ENCODE peak calls at places on chromosomes 7 and 10, in seven cellular contexts. R, E, T, K, X, B and F are unnamed samples.

GRCh38 chr10:132248455-132249231 is 59.1 kb downstream of the STK32C start:
- DNase-seq in B (no peak), E (peak), T (no peak), X (peak), R (peak), K (no peak), F (no peak)

GRCh38 chr7:134420509-134421125 is 38.3 kb downstream of the AKR1B1 start:
- DNase-seq in T (no peak), E (peak), K (peak), B (no peak), R (peak), X (peak), F (peak)

GRCh38 chr7:151871904-151872303 is 5.0 kb downstream of the PRKAG2 start:
- DNase-seq in K (no peak), B (no peak), E (no peak), X (peak), R (no peak), T (no peak), F (no peak)

GRCh38 chr7:6438427-6438826 is 9.3 kb downstream of the DAGLB start:
- DNase-seq in R (no peak), K (no peak), X (no peak), T (no peak), E (no peak), B (no peak), F (no peak)

GRCh38 chr7:127514499-127514898 is 70.9 kb downstream of the GCC1 start:
- DNase-seq in X (peak), K (peak), T (no peak), R (peak), E (peak), B (no peak), F (peak)

GRCh38 chr10:113914936-113915335 is 60.5 kb downstream of the NHLRC2 start:
- DNase-seq in T (no peak), X (no peak), E (no peak), K (no peak), B (no peak), R (no peak), F (no peak)

GRCh38 chr10:113704637-113705343 is 25.1 kb downstream of the CASP7 start:
- DNase-seq in E (peak), X (peak), R (peak), B (no peak), T (no peak), K (peak), F (no peak)

GRCh38 chr7:54946764-54947163 is 72.1 kb upstream of the EGFR start:
- DNase-seq in X (no peak), B (no peak), R (no peak), K (no peak), E (no peak), T (no peak), F (no peak)

GRCh38 chr10:122939133-122939532 is 14.9 kb downstream of the C10orf88 start:
- DNase-seq in K (no peak), X (no peak), R (no peak), T (no peak), B (no peak), E (no peak), F (no peak)

GRCh38 chr7:44761207-44762161 is 12.8 kb downstream of the ZMIZ2 start:
- DNase-seq in E (peak), X (peak), K (no peak), R (peak), B (no peak), T (no peak), F (no peak)

GRCh38 chr10:63421591-63421990 is 44.2 kb downstream of the JMJD1C start:
- DNase-seq in E (no peak), X (no peak), K (no peak), B (no peak), T (peak), R (no peak), F (no peak)

GRCh38 chr7:74203157-74203556 is 6.6 kb upstream of the LAT2 start:
- DNase-seq in E (peak), B (no peak), R (no peak), X (peak), K (peak), T (no peak), F (no peak)

GRCh38 chr7:56188823-56189346 is 72.7 kb upstream of the NUPR2 start:
- DNase-seq in T (no peak), B (no peak), K (no peak), X (no peak), R (no peak), E (no peak), F (no peak)

GRCh38 chr7:86939197-86939814 is 120.1 kb downstream of the ELAPOR2 start:
- DNase-seq in E (peak), X (peak), R (peak), B (no peak), K (peak), T (peak), F (peak)

GRCh38 chr7:89091550-89091949 is 296.0 kb upstream of the TEX47 start:
- DNase-seq in K (no peak), R (no peak), X (no peak), B (no peak), E (no peak), T (no peak), F (no peak)

GRCh38 chr10:103696411-103697145 is 158.8 kb downstream of the SH3PXD2A start:
- DNase-seq in B (peak), E (peak), K (no peak), R (peak), T (no peak), X (peak), F (peak)

GRCh38 chr10:75755528-75755927 is 324.1 kb downstream of the LRMDA start:
- DNase-seq in E (no peak), T (no peak), R (no peak), X (no peak), B (no peak), K (peak), F (no peak)

GRCh38 chr10:103734731-103735130 is 120.6 kb downstream of the SH3PXD2A start:
- DNase-seq in E (no peak), R (no peak), T (no peak), K (no peak), X (no peak), B (no peak), F (no peak)

GRCh38 chr7:38374507-38374906 is 101.1 kb upstream of the TARP start:
- DNase-seq in K (peak), B (no peak), T (no peak), E (peak), X (peak), R (no peak), F (no peak)

GRCh38 chr10:80471715-80472233 is 17.7 kb downstream of the TSPAN14 start:
- DNase-seq in E (no peak), X (no peak), T (no peak), B (no peak), K (no peak), R (peak), F (no peak)

GRCh38 chr7:11130012-11130411 is 156.3 kb downstream of the PHF14 start:
- DNase-seq in X (no peak), E (no peak), K (no peak), B (no peak), T (no peak), R (no peak), F (no peak)

GRCh38 chr10:30988831-30989458 is 42.7 kb downstream of the ZNF438 start:
- DNase-seq in R (no peak), T (no peak), E (no peak), K (no peak), X (no peak), B (no peak), F (no peak)

GRCh38 chr7:84790873-84791272 is 396.0 kb downstream of the SEMA3D start:
- DNase-seq in K (no peak), T (no peak), B (no peak), R (no peak), X (no peak), E (no peak), F (no peak)

GRCh38 chr7:83936056-83936703 is 258.4 kb downstream of the SEMA3A start:
- DNase-seq in K (peak), B (peak), R (peak), X (peak), T (no peak), E (peak), F (peak)

GRCh38 chr7:94512735-94513564 is 3.3 kb downstream of the CASD1 start:
- DNase-seq in T (no peak), K (no peak), B (no peak), E (no peak), X (no peak), R (no peak), F (no peak)

GRCh38 chr7:132291446-132291845 is 284.8 kb downstream of the PLXNA4 start:
- DNase-seq in X (no peak), K (peak), R (no peak), T (no peak), E (no peak), B (no peak), F (no peak)

GRCh38 chr7:2873686-2874551 is 29.8 kb upstream of the GNA12 start:
- DNase-seq in E (peak), K (no peak), X (peak), T (no peak), R (peak), B (peak), F (no peak)
- TF ChIP-seq YY1 in E (no peak), K (no peak), X (no peak), T (no peak), R (no peak), B (peak), F (no peak)

GRCh38 chr7:43480581-43480980 is 102.3 kb upstream of the STK17A start:
- DNase-seq in K (no peak), T (no peak), X (no peak), B (no peak), E (no peak), R (no peak), F (no peak)

GRCh38 chr7:43481905-43482678 is 100.8 kb upstream of the STK17A start:
- DNase-seq in B (no peak), X (no peak), K (no peak), E (no peak), T (no peak), R (no peak), F (no peak)

GRCh38 chr7:43479543-43479942 is 103.4 kb upstream of the STK17A start:
- DNase-seq in R (no peak), E (no peak), B (no peak), T (no peak), X (no peak), K (no peak), F (no peak)

GRCh38 chr7:43475983-43476382 is 106.9 kb upstream of the STK17A start:
- DNase-seq in K (no peak), B (no peak), E (no peak), X (no peak), T (no peak), R (no peak), F (no peak)

GRCh38 chr7:43479042-43479441 is 103.9 kb upstream of the STK17A start:
- DNase-seq in K (peak), R (no peak), B (no peak), E (no peak), T (no peak), X (no peak), F (no peak)
- TF ChIP-seq YY1 in K (no peak), R (no peak), B (no peak), E (no peak), T (no peak), X (no peak), F (no peak)

GRCh38 chr7:12403287-12404181 is at the start of gene VWDE:
- DNase-seq in E (peak), R (peak), B (no peak), X (peak), K (no peak), T (no peak), F (peak)

GRCh38 chr7:12398186-12398585 is 5.5 kb downstream of the VWDE start:
- DNase-seq in R (no peak), K (no peak), E (no peak), T (no peak), B (no peak), X (no peak), F (no peak)

GRCh38 chr7:12402365-12402725 is 1.3 kb downstream of the VWDE start:
- DNase-seq in B (no peak), E (no peak), R (no peak), T (no peak), X (no peak), K (no peak), F (no peak)

GRCh38 chr7:12397671-12398070 is 6.0 kb downstream of the VWDE start:
- DNase-seq in B (no peak), T (no peak), K (no peak), X (no peak), R (no peak), E (no peak), F (no peak)

GRCh38 chr7:12401538-12402364 is 1.9 kb downstream of the VWDE start:
- DNase-seq in K (no peak), E (no peak), B (no peak), R (no peak), X (peak), T (no peak), F (no peak)
- TF ChIP-seq YY1 in K (no peak), E (no peak), B (no peak), R (no peak), X (no peak), T (no peak), F (no peak)

GRCh38 chr10:11150255-11150731 is 132.6 kb downstream of the CELF2 start:
- DNase-seq in E (no peak), K (no peak), R (no peak), X (no peak), B (no peak), T (no peak), F (no peak)
- TF ChIP-seq YY1 in E (no peak), K (no peak), R (no peak), X (no peak), B (no peak), T (peak), F (no peak)

DNA sequence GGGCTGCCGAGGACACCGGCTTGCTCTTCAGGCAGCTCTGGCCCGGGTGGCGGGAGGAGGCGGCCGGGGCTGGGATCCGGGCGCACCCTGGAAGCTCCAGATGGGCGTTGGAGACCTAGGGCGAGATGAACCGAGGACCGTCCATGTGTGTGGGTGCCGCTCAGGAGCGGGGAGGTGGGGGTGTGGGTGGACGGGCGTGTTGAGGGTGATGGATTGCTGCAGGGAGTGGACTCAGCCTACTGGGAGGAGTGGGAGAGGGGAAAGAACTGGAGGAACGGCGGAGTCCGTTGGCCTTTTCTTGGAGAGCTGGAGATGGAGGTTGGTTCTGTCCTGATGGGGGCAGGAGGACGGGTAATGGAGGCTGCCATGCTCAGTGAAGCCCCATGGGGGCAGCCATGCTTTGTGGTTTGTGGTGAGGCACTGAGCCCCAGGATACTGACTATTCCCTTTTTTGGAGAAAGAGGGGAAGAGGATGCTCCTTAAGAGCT is 27.1 kb downstream of the HIF1AN start:
- DNase-seq in B (peak), X (peak), T (no peak), R (no peak), E (peak), K (peak), F (peak)
- TF ChIP-seq YY1 in B (peak), X (peak), T (peak), R (peak), E (no peak), K (peak), F (no peak)

DNA sequence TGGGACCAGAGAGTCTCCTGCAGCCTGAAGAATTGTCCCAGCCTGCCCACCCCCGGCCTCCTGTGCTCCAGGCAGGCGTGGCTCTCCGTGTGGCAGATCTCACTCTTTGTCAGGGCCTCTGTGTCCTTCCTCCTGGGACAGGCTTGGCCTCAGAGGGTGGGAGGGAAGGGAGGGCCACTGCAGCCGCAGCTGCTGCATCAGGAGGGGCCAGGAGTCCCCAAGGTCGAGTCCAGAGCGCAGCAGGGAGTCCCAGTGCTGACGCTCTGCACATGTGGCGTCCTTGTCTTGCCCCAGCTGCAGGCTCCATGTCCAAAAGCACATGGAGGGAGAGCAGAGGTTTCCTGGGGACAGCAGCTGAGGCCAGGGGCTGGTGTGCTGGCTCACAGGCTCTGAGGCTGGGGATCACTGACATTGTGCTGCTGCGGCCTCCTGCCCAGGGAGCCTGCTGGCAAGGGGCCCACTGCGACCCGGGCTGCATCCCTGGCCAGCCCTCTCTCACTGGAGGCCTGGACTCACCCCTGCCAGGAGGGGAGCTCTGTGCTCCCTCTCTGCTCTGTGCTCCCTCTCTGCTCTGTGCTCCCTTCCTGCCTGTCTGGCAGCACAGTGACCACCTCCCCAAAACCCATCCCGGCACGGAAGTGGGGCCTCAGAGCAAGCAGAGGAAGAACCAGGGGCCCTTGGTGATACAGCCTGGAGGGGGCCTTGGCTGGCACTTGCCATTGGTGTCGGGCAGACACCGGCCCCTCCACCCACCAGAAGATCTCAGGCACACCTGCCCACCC is 114.6 kb upstream of the RET start:
- DNase-seq in K (no peak), R (no peak), B (no peak), E (peak), X (no peak), T (no peak), F (no peak)
- TF ChIP-seq YY1 in K (no peak), R (no peak), B (no peak), E (no peak), X (no peak), T (no peak), F (no peak)

DNA sequence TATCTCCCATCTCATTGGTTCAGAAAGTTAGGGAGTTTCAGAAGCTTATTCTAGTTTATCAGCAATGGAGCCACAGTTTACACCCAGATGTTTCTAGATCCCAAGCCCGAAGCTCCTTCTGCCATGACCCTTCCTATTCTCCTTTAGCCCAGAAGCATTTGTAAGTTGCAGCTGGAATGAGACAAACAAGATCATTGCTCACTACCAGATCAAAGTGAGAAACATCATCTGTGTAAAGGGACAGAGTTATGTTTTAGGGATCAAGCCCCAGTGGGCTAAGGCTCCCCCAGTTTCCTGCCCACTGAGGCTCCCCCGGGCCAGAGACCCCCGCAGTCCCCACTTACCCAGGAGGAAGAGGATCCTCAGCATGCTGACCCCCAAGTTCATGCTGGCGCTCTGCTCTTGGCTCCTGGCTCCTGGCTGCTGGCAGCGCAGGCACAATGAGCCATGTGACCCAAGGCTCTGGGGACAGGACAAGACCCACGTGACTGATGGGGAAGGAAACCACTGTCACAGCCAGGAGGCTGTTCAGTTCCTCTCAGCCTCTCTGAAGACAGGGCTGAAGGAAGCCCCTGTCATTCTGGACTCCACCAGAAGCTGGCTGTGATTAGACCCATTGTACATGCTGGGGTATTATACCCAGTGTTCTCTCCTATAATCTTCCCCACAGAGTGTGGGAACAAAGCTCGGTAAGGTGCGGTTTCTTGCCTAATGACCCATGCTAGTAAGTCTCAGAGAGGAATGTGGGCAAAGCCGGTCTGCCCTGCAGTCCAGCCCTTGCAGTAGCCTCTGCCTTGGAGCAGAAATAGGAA is at the start of gene TMEM273:
- DNase-seq in K (no peak), R (no peak), T (peak), X (peak), B (no peak), E (no peak), F (no peak)
- TF ChIP-seq YY1 in K (no peak), R (no peak), T (no peak), X (no peak), B (no peak), E (no peak), F (no peak)